ENCODE peak calls at places on chromosome 5, in nine cellular contexts. T is A673; O is stimulated activated CD8-positive, alpha-beta memory T cell treated with anti-CD3 and anti-CD28 coated beads, Interleukin-15, amount 100 ng/mL, for 4 hours; L is NCI-H1092; S is stimulated activated naive CD8-positive, alpha-beta T cell treated with anti-CD3 and anti-CD28 coated beads, Interleukin-15, amount 100 ng/mL, for 72 hours; F is OCI-M1; X is NCI-H524 treated with DMSO at 0.1 percent for 48 hours; Z is stimulated activated CD4-positive, alpha-beta T cell treated with anti-CD3 and anti-CD28 coated beads, Interleukin-12 subunit alpha, Interleukin-12 subunit beta, amount 100 ng/mL, for 4 hours; H is activated gamma-delta T cell treated with Interleukin-2 at 50 U/mL for 16 hours. U is an unnamed sample.

GRCh38 chr5:71925608-71926091 is 181.6 kb upstream of the MAP1B start:
- DNase-seq in T (no peak), O (no peak), L (peak), S (no peak), F (no peak), X (no peak), Z (no peak), H (no peak), U (no peak)

GRCh38 chr5:168852329-168852728 is 273.2 kb upstream of the PANK3 start:
- DNase-seq in T (no peak), O (no peak), L (no peak), S (no peak), F (no peak), X (no peak), Z (no peak), H (no peak), U (no peak)

GRCh38 chr5:72280655-72281069 is 39.4 kb downstream of the MRPS27 start:
- DNase-seq in T (peak), O (no peak), L (no peak), S (no peak), F (peak), X (no peak), Z (no peak), H (no peak), U (peak)

GRCh38 chr5:94908889-94909480 is 290.5 kb downstream of the SLF1 start:
- DNase-seq in T (peak), O (no peak), L (peak), S (no peak), F (peak), X (no peak), Z (no peak), H (no peak), U (no peak)

GRCh38 chr5:172643392-172643871 is 2.4 kb downstream of the NEURL1B start:
- DNase-seq in T (no peak), O (no peak), L (no peak), S (no peak), F (no peak), X (no peak), Z (no peak), H (no peak), U (no peak)

GRCh38 chr5:14439087-14439841 is 142.3 kb upstream of the OTULINL start:
- DNase-seq in T (peak), O (no peak), L (no peak), S (no peak), F (no peak), X (no peak), Z (no peak), H (no peak), U (no peak)

GRCh38 chr5:142769251-142769792 is 855 bp upstream of the ARHGAP26 start:
- DNase-seq in T (no peak), O (no peak), L (no peak), S (no peak), F (peak), X (no peak), Z (no peak), H (no peak), U (no peak)

GRCh38 chr5:181259283-181259682 is 1.7 kb downstream of the TRIM52 start:
- DNase-seq in T (no peak), O (no peak), L (no peak), S (no peak), F (no peak), X (no peak), Z (no peak), H (no peak), U (no peak)

GRCh38 chr5:107669543-107670027 is 1.2 kb downstream of the EFNA5 start:
- DNase-seq in T (peak), O (no peak), L (no peak), S (no peak), F (no peak), X (peak), Z (no peak), H (no peak), U (no peak)

GRCh38 chr5:8831854-8832253 is 714.0 kb downstream of the SEMA5A start:
- DNase-seq in T (no peak), O (no peak), L (no peak), S (no peak), F (no peak), X (no peak), Z (no peak), H (no peak), U (no peak)

GRCh38 chr5:102858808-102859207 is 103.7 kb downstream of the PAM start:
- DNase-seq in T (no peak), O (no peak), L (no peak), S (no peak), F (no peak), X (no peak), Z (no peak), H (no peak), U (no peak)

GRCh38 chr5:67805666-67806348 is 409.7 kb upstream of the PIK3R1 start:
- DNase-seq in T (no peak), O (no peak), L (no peak), S (no peak), F (no peak), X (no peak), Z (no peak), H (no peak), U (no peak)

GRCh38 chr5:100616291-100616690 is 81.1 kb downstream of the FAM174A start:
- DNase-seq in T (no peak), O (no peak), L (no peak), S (no peak), F (no peak), X (no peak), Z (no peak), H (no peak), U (no peak)

GRCh38 chr5:87722286-87722685 is 309.6 kb upstream of the CCNH start:
- DNase-seq in T (peak), O (no peak), L (no peak), S (no peak), F (no peak), X (no peak), Z (no peak), H (no peak), U (no peak)

GRCh38 chr5:7756453-7756852 is 94.5 kb downstream of the CFAP90 start:
- DNase-seq in T (no peak), O (no peak), L (no peak), S (no peak), F (peak), X (no peak), Z (no peak), H (no peak), U (no peak)

GRCh38 chr5:144947019-144947418 is 776.3 kb downstream of the KCTD16 start:
- DNase-seq in T (no peak), O (no peak), L (no peak), S (no peak), F (no peak), X (no peak), Z (no peak), H (no peak), U (no peak)

GRCh38 chr5:147857302-147858129 is 21.0 kb upstream of the SCGB3A2 start:
- DNase-seq in T (peak), O (no peak), L (peak), S (peak), F (peak), X (no peak), Z (peak), H (peak), U (peak)

GRCh38 chr5:141605523-141606277 is 13.1 kb downstream of the DIAPH1 start:
- DNase-seq in T (no peak), O (peak), L (no peak), S (peak), F (peak), X (no peak), Z (peak), H (peak), U (peak)

GRCh38 chr5:3139596-3139995 is 388.1 kb upstream of the IRX2 start:
- DNase-seq in T (no peak), O (no peak), L (no peak), S (no peak), F (no peak), X (no peak), Z (no peak), H (no peak), U (no peak)

GRCh38 chr5:173970878-173971650 is 17.9 kb upstream of the C5orf47 start:
- DNase-seq in T (no peak), O (no peak), L (no peak), S (no peak), F (peak), X (no peak), Z (no peak), H (no peak), U (no peak)

GRCh38 chr5:103469288-103470065 is 93.1 kb downstream of the NUDT12 start:
- DNase-seq in T (no peak), O (no peak), L (no peak), S (no peak), F (no peak), X (no peak), Z (no peak), H (no peak), U (no peak)

GRCh38 chr5:172005708-172006377 is 595 bp downstream of the FBXW11 start:
- DNase-seq in T (peak), O (no peak), L (no peak), S (peak), F (peak), X (no peak), Z (peak), H (peak), U (no peak)

GRCh38 chr5:134649163-134649916 is 755 bp downstream of the SEC24A start:
- DNase-seq in T (no peak), O (no peak), L (no peak), S (peak), F (peak), X (no peak), Z (no peak), H (peak), U (no peak)

GRCh38 chr5:95861221-95861857 is 38.8 kb upstream of the GLRX start:
- DNase-seq in T (peak), O (no peak), L (no peak), S (no peak), F (peak), X (no peak), Z (no peak), H (no peak), U (no peak)

GRCh38 chr5:423233-423565 is 19.8 kb upstream of the EXOC3 start:
- DNase-seq in T (no peak), O (no peak), L (no peak), S (no peak), F (no peak), X (no peak), Z (no peak), H (no peak), U (no peak)

GRCh38 chr5:102681403-102681983 is 73.6 kb upstream of the PAM start:
- DNase-seq in T (peak), O (no peak), L (peak), S (peak), F (peak), X (peak), Z (peak), H (peak), U (peak)

GRCh38 chr5:2335156-2335555 is 416.3 kb downstream of the IRX2 start:
- DNase-seq in T (no peak), O (no peak), L (no peak), S (no peak), F (no peak), X (no peak), Z (no peak), H (no peak), U (no peak)

GRCh38 chr5:80230269-80230992 is 25.4 kb downstream of the SERINC5 start:
- DNase-seq in T (no peak), O (no peak), L (no peak), S (no peak), F (no peak), X (no peak), Z (no peak), H (no peak), U (no peak)

GRCh38 chr5:33075731-33076130 is 364.6 kb downstream of the NPR3 start:
- DNase-seq in T (no peak), O (no peak), L (no peak), S (no peak), F (no peak), X (no peak), Z (no peak), H (no peak), U (no peak)

GRCh38 chr5:24141046-24141445 is 503.7 kb downstream of the CDH10 start:
- DNase-seq in T (peak), O (no peak), L (no peak), S (no peak), F (no peak), X (no peak), Z (no peak), H (no peak), U (no peak)

GRCh38 chr5:156359452-156359851 is 32.5 kb downstream of the SGCD start:
- DNase-seq in T (no peak), O (no peak), L (no peak), S (no peak), F (no peak), X (peak), Z (no peak), H (no peak), U (no peak)

GRCh38 chr5:159620853-159621540 is 290.7 kb upstream of the IL12B start:
- DNase-seq in T (no peak), O (no peak), L (no peak), S (no peak), F (peak), X (no peak), Z (no peak), H (no peak), U (no peak)

U was measured in SK-N-MC.